ENCODE peak calls at places on chromosomes 3 and 15, in nine cellular contexts. B, Y, U, K, N, C, Z, I and P are unnamed samples.

GRCh38 chr3:44803298-44803697 is 41.7 kb downstream of the KIF15 start:
- DNase-seq in B (no peak), Y (no peak), U (no peak), K (no peak), N (no peak), C (no peak), Z (no peak), I (no peak), P (no peak)

GRCh38 chr15:83305696-83306291 is 21.3 kb upstream of the BNC1 start:
- DNase-seq in B (peak; percentile 95), Y (no peak), U (peak; percentile 84), K (peak; percentile 40), N (peak; percentile 57), C (no peak), Z (no peak), I (no peak), P (no peak)

GRCh38 chr3:126252373-126252772 is 72.0 kb upstream of the ALDH1L1 start:
- DNase-seq in B (no peak), Y (no peak), U (no peak), K (no peak), N (no peak), C (no peak), Z (no peak), I (no peak), P (no peak)

GRCh38 chr15:49808341-49808740 is 187.5 kb downstream of the DTWD1 start:
- DNase-seq in B (no peak), Y (no peak), U (no peak), K (no peak), N (no peak), C (no peak), Z (no peak), I (no peak), P (no peak)

GRCh38 chr15:62164500-62165028 is 521 bp downstream of the C2CD4B start:
- DNase-seq in B (no peak), Y (peak; percentile 22), U (peak; percentile 35), K (no peak), N (no peak), C (peak; percentile 31), Z (no peak), I (no peak), P (no peak)

GRCh38 chr15:56978898-56979662 is 60.6 kb downstream of the TCF12 start:
- DNase-seq in B (no peak), Y (no peak), U (no peak), K (peak; percentile 5), N (peak; percentile 71), C (no peak), Z (no peak), I (no peak), P (no peak)

GRCh38 chr15:62163847-62164499 is 1.1 kb downstream of the C2CD4B start:
- DNase-seq in B (no peak), Y (peak; percentile 23), U (peak; percentile 10), K (no peak), N (no peak), C (peak; percentile 29), Z (no peak), I (no peak), P (no peak)

GRCh38 chr3:42601898-42602581 is 1.6 kb downstream of the NKTR start:
- DNase-seq in B (no peak), Y (no peak), U (no peak), K (no peak), N (peak; percentile 22), C (no peak), Z (no peak), I (no peak), P (no peak)

DNA sequence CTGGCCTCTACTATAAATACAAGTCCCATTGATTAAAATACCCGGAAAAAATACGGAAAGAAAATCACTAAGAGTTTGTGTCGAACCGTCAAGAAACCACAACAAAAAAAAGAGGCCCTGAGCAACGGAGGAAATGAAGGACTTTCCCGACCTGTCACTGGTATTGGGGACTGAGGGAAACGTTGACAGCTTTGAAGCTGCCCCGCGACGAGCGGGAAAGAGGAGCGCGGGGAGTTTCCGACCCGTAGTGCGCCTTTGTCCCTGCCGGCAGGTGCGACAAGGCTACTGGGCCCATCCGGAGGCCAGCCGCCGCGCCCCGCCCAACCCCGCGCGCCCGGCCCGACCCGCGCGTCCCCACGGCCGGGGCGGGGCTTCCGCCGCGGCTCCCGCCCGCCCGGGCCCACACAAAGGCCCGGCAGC is 418 bp downstream of the PBRM1 start:
- DNase-seq in B (no peak), Y (peak; percentile 84), U (peak; percentile 90), K (peak; percentile 88), N (no peak), C (peak; percentile 81), Z (no peak), I (peak; percentile 35), P (peak; percentile 84)
- H3K4me1 ChIP-seq in B (peaks cover 19% of the 10 kb centered on the region), Y (peaks cover 71% of the 10 kb centered on the region), U (peaks cover 41% of the 10 kb centered on the region), K (peaks cover 3% of the 10 kb centered on the region), N (peaks cover 9% of the 10 kb centered on the region), C (peaks cover 2% of the 10 kb centered on the region), Z (peaks cover 33% of the 10 kb centered on the region), I (peaks cover 29% of the 10 kb centered on the region), P (peaks cover 7% of the 10 kb centered on the region)

GRCh38 chr3:136186850-136187249 is 9.3 kb downstream of the MSL2 start:
- DNase-seq in B (no peak), Y (no peak), U (no peak), K (no peak), N (peak; percentile 17), C (no peak), Z (no peak), I (no peak), P (no peak)
- H3K4me1 ChIP-seq in B (peaks cover 26% of the 10 kb centered on the region), Y (peaks cover 93% of the 10 kb centered on the region), U (peaks cover 28% of the 10 kb centered on the region), K (peaks cover 8% of the 10 kb centered on the region), N (peaks cover 15% of the 10 kb centered on the region), C (peaks cover 27% of the 10 kb centered on the region), Z (peaks cover 10% of the 10 kb centered on the region), I (peaks cover 47% of the 10 kb centered on the region), P (peaks cover 13% of the 10 kb centered on the region)

GRCh38 chr3:40877651-40878463 is 321.4 kb upstream of the CTNNB1 start:
- DNase-seq in B (no peak), Y (peak; percentile 77), U (no peak), K (no peak), N (no peak), C (peak; percentile 85), Z (no peak), I (no peak), P (peak; percentile 28)
- H3K4me1 ChIP-seq in B (no peaks in the 10 kb centered on the region), Y (peaks cover 25% of the 10 kb centered on the region), U (peaks cover 10% of the 10 kb centered on the region), K (peaks cover 9% of the 10 kb centered on the region), N (no peaks in the 10 kb centered on the region), C (peaks cover 14% of the 10 kb centered on the region), Z (no peaks in the 10 kb centered on the region), I (no peaks in the 10 kb centered on the region), P (no peaks in the 10 kb centered on the region)

GRCh38 chr3:31167666-31168065 is 273.2 kb upstream of the GADL1 start:
- DNase-seq in B (no peak), Y (no peak), U (no peak), K (peak; percentile 42), N (peak; percentile 2), C (no peak), Z (no peak), I (no peak), P (no peak)
- H3K4me1 ChIP-seq in B (peaks cover 19% of the 10 kb centered on the region), Y (peaks cover 9% of the 10 kb centered on the region), U (peaks cover 26% of the 10 kb centered on the region), K (peaks cover 5% of the 10 kb centered on the region), N (peaks cover 16% of the 10 kb centered on the region), C (no peaks in the 10 kb centered on the region), Z (no peaks in the 10 kb centered on the region), I (peaks cover 10% of the 10 kb centered on the region), P (no peaks in the 10 kb centered on the region)

DNA sequence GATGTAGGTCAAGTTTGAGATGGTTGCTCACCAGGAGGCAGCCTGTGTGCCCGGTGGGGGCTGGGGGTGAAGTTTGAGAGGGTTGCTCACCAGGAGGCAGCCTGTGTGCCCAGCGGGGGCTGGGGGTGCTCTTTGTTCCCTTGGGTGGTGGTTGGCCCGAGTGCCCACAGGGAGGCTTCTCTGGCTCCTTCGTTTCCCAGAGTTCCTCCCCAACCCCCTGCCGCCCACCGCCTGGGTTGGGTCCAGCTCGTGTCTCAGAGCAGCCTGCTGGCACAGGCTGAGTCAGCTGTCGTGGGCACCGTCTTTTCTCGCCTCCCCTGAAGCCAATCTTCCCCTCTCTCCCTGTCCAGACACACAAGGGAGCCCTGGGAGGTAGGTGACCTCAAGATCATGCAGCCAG is 3.1 kb downstream of the APBA2 start:
- DNase-seq in B (no peak), Y (no peak), U (no peak), K (no peak), N (no peak), C (no peak), Z (no peak), I (no peak), P (no peak)
- H3K4me1 ChIP-seq in B (peaks cover 5% of the 10 kb centered on the region), Y (peaks cover 6% of the 10 kb centered on the region), U (no peaks in the 10 kb centered on the region), K (peaks cover 4% of the 10 kb centered on the region), N (peaks cover 17% of the 10 kb centered on the region), C (no peaks in the 10 kb centered on the region), Z (no peaks in the 10 kb centered on the region), I (no peaks in the 10 kb centered on the region), P (no peaks in the 10 kb centered on the region)